ENCODE peak calls at places on chromosome 21, in four cellular contexts. One of them, this sample, is unnamed.

GRCh38 chr21:23292292-23292691 is 2294.1 kb downstream of the NCAM2 start:
- DNase-seq in ecto neural progenitor cell: no peak
- DNase-seq in GM18507: no peak
- DNase-seq in skeletal muscle cell: no peak
- DNase-seq in this sample: no peak

GRCh38 chr21:17472592-17473271 is 40.1 kb upstream of the CXADR start:
- DNase-seq in ecto neural progenitor cell: no peak
- DNase-seq in GM18507: no peak
- DNase-seq in skeletal muscle cell: no peak
- DNase-seq in this sample: no peak

GRCh38 chr21:34526618-34527290 is 14.7 kb upstream of the KCNE1 start:
- DNase-seq in ecto neural progenitor cell: peak; percentile 62
- DNase-seq in GM18507: no peak
- DNase-seq in skeletal muscle cell: peak; percentile 100
- DNase-seq in this sample: no peak

GRCh38 chr21:33339938-33340337 is 15.2 kb downstream of the IFNAR1 start:
- DNase-seq in ecto neural progenitor cell: no peak
- DNase-seq in GM18507: no peak
- DNase-seq in skeletal muscle cell: no peak
- DNase-seq in this sample: no peak

GRCh38 chr21:24897883-24898282 is 709.4 kb downstream of the MRPL39 start:
- DNase-seq in ecto neural progenitor cell: no peak
- DNase-seq in GM18507: no peak
- DNase-seq in skeletal muscle cell: no peak
- DNase-seq in this sample: no peak

GRCh38 chr21:35559881-35560280 is 500.4 kb downstream of the SETD4 start:
- DNase-seq in ecto neural progenitor cell: no peak
- DNase-seq in GM18507: no peak
- DNase-seq in skeletal muscle cell: no peak
- DNase-seq in this sample: no peak

GRCh38 chr21:26572668-26573381 is at the start of gene CYYR1:
- DNase-seq in ecto neural progenitor cell: peak; percentile 86
- DNase-seq in GM18507: no peak
- DNase-seq in skeletal muscle cell: no peak
- DNase-seq in this sample: peak; percentile 81

GRCh38 chr21:21921410-21922232 is 923.4 kb downstream of the NCAM2 start:
- DNase-seq in ecto neural progenitor cell: no peak
- DNase-seq in GM18507: no peak
- DNase-seq in skeletal muscle cell: no peak
- DNase-seq in this sample: no peak

GRCh38 chr21:42401164-42401563 is 2.5 kb upstream of the UBASH3A start:
- DNase-seq in ecto neural progenitor cell: no peak
- DNase-seq in GM18507: no peak
- DNase-seq in skeletal muscle cell: no peak
- DNase-seq in this sample: no peak

GRCh38 chr21:18832081-18832670 is 428.6 kb upstream of the TMPRSS15 start:
- DNase-seq in ecto neural progenitor cell: no peak
- DNase-seq in GM18507: no peak
- DNase-seq in skeletal muscle cell: no peak
- DNase-seq in this sample: no peak

GRCh38 chr21:45988366-45989347 is 7.1 kb downstream of the COL6A1 start:
- DNase-seq in ecto neural progenitor cell: no peak
- DNase-seq in GM18507: no peak
- DNase-seq in skeletal muscle cell: no peak
- DNase-seq in this sample: no peak

GRCh38 chr21:38494688-38495087 is 3.6 kb downstream of the ERG start:
- DNase-seq in ecto neural progenitor cell: no peak
- DNase-seq in GM18507: no peak
- DNase-seq in skeletal muscle cell: no peak
- DNase-seq in this sample: no peak

GRCh38 chr21:38494254-38494648 is 4.0 kb downstream of the ERG start:
- DNase-seq in ecto neural progenitor cell: no peak
- DNase-seq in GM18507: no peak
- DNase-seq in skeletal muscle cell: no peak
- DNase-seq in this sample: no peak

GRCh38 chr21:46078322-46078981 is 19.5 kb upstream of the COL6A2 start:
- DNase-seq in ecto neural progenitor cell: no peak
- DNase-seq in GM18507: no peak
- DNase-seq in skeletal muscle cell: no peak
- DNase-seq in this sample: peak; percentile 64

GRCh38 chr21:17270234-17270633 is 242.6 kb upstream of the CXADR start:
- DNase-seq in ecto neural progenitor cell: no peak
- DNase-seq in GM18507: no peak
- DNase-seq in skeletal muscle cell: peak; percentile 31
- DNase-seq in this sample: no peak

GRCh38 chr21:44774972-44775371 is 26.6 kb downstream of the UBE2G2 start:
- DNase-seq in ecto neural progenitor cell: no peak
- DNase-seq in GM18507: no peak
- DNase-seq in skeletal muscle cell: no peak
- DNase-seq in this sample: no peak

GRCh38 chr21:40765771-40766170 is 81.2 kb downstream of the DSCAM start:
- DNase-seq in ecto neural progenitor cell: no peak
- DNase-seq in GM18507: no peak
- DNase-seq in skeletal muscle cell: no peak
- DNase-seq in this sample: no peak